ENCODE peak calls at places on chromosomes 16 and 17, in nine cellular contexts. A is choroid plexus epithelial cell, X is RWPE1, Y is MM.1S, S is fibroblast of lung, G is fibroblast of mammary gland, V is Calu3, W is HFFc6, B is H1. M is an unnamed sample.

GRCh38 chr17:3566551-3566950 is 8.9 kb upstream of the TRPV3 start:
- DNase-seq in A (no peak), X (no peak), Y (no peak), S (no peak), G (no peak), V (no peak), W (no peak), B (no peak), M (no peak)

GRCh38 chr16:53745753-53746258 is 41.9 kb downstream of the FTO start:
- DNase-seq in A (no peak), X (peak), Y (no peak), S (peak), G (peak), V (peak), W (peak), B (no peak), M (no peak)

GRCh38 chr17:76469076-76469990 is 1.9 kb downstream of the AANAT start:
- DNase-seq in A (no peak), X (no peak), Y (no peak), S (no peak), G (no peak), V (no peak), W (no peak), B (no peak), M (no peak)

GRCh38 chr16:24520983-24521382 is 18.4 kb upstream of the RBBP6 start:
- DNase-seq in A (no peak), X (no peak), Y (no peak), S (no peak), G (no peak), V (no peak), W (no peak), B (no peak), M (no peak)

GRCh38 chr16:17590711-17591654 is 120.2 kb upstream of the XYLT1 start:
- DNase-seq in A (no peak), X (no peak), Y (no peak), S (no peak), G (peak), V (no peak), W (peak), B (no peak), M (no peak)

GRCh38 chr17:30323895-30324319 is 9.9 kb downstream of the TMIGD1 start:
- DNase-seq in A (peak), X (peak), Y (no peak), S (peak), G (peak), V (peak), W (no peak), B (no peak), M (no peak)

GRCh38 chr16:85567101-85567866 is 45.8 kb upstream of the GSE1 start:
- DNase-seq in A (no peak), X (no peak), Y (no peak), S (no peak), G (no peak), V (no peak), W (no peak), B (no peak), M (no peak)

GRCh38 chr16:84486551-84487235 is 17.8 kb downstream of the MEAK7 start:
- DNase-seq in A (no peak), X (no peak), Y (no peak), S (no peak), G (no peak), V (no peak), W (no peak), B (no peak), M (no peak)

GRCh38 chr16:46765050-46765449 is 16.9 kb upstream of the MYLK3 start:
- DNase-seq in A (peak), X (no peak), Y (no peak), S (peak), G (peak), V (no peak), W (peak), B (no peak), M (no peak)

GRCh38 chr17:57461082-57461481 is 204.8 kb downstream of the MSI2 start:
- DNase-seq in A (no peak), X (no peak), Y (no peak), S (no peak), G (peak), V (no peak), W (peak), B (no peak), M (no peak)

GRCh38 chr17:64103751-64104364 is 26.1 kb downstream of the ERN1 start:
- DNase-seq in A (peak), X (no peak), Y (peak), S (no peak), G (peak), V (peak), W (peak), B (no peak), M (no peak)

GRCh38 chr16:85553436-85554113 is 59.5 kb upstream of the GSE1 start:
- DNase-seq in A (peak), X (peak), Y (peak), S (peak), G (peak), V (peak), W (no peak), B (no peak), M (no peak)

GRCh38 chr17:49471089-49471683 is 23.9 kb upstream of the NGFR start:
- DNase-seq in A (peak), X (no peak), Y (no peak), S (no peak), G (no peak), V (no peak), W (no peak), B (no peak), M (no peak)

GRCh38 chr17:77693301-77693700 is 265.2 kb upstream of the TNRC6C start:
- DNase-seq in A (no peak), X (no peak), Y (no peak), S (no peak), G (no peak), V (no peak), W (no peak), B (no peak), M (no peak)

GRCh38 chr17:78324391-78325075 is 35.3 kb downstream of the SOCS3 start:
- DNase-seq in A (peak), X (no peak), Y (no peak), S (peak), G (peak), V (no peak), W (peak), B (no peak), M (peak)

GRCh38 chr17:60640503-60640902 is 37.1 kb upstream of the BCAS3 start:
- DNase-seq in A (peak), X (no peak), Y (no peak), S (peak), G (peak), V (no peak), W (peak), B (no peak), M (no peak)
- TF ChIP-seq CTCF in A (peak), X (peak), Y (peak), S (peak), G (peak), V (no peak), W (peak), B (no peak), M (peak)

GRCh38 chr16:82002831-82003230 is 8.4 kb downstream of the SDR42E1 start:
- DNase-seq in A (no peak), X (no peak), Y (no peak), S (no peak), G (no peak), V (no peak), W (no peak), B (no peak), M (no peak)

GRCh38 chr16:81997738-81998137 is 13.5 kb downstream of the SDR42E1 start:
- DNase-seq in A (peak), X (peak), Y (no peak), S (peak), G (peak), V (peak), W (peak), B (no peak), M (no peak)

GRCh38 chr16:81994485-81994884 is 16.8 kb downstream of the SDR42E1 start:
- DNase-seq in A (no peak), X (no peak), Y (no peak), S (no peak), G (no peak), V (no peak), W (no peak), B (no peak), M (no peak)

GRCh38 chr16:81995651-81996050 is 15.6 kb downstream of the SDR42E1 start:
- DNase-seq in A (no peak), X (no peak), Y (no peak), S (no peak), G (no peak), V (no peak), W (no peak), B (no peak), M (no peak)

DNA sequence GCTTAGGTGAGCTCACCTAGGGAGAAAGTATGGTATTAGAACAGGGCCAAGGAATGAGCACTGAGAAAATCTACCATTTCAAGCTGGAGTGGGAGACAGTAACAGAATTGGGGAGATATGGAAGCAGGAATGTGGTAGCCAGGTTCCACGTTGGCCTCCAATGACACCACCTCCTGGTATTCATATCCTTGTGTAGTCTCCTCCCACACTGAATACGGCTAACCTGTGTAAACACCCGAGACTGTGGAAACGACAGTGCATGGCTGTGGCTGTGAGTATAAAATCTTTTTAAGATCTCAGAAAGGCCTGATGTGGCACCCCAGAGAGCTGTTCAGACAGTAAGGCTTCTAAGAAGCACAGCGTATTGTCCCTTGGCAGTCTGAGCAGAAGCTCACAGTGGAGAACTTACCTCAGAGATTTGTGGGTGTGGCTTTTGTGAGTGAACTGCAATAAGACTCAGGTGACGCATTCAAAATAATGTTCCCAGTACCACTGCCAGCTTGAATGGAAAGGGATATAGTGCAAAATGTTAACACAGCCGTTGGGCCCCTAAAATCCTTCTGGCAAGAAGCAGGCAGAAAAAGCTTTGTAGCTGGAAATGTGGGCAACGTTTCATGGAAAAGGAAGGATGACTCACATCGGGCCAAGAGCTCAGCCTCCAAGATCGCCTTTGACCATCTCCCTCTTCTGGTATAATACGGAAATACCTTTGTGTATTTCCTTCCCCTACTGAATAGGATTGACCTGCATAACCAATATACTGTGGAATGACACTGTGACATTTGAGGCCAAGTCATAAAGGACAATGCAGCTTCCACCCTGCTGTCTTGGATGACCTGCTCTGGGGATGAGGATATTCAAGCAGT is 14.4 kb downstream of the SDR42E1 start:
- DNase-seq in A (peak), X (peak), Y (no peak), S (peak), G (peak), V (peak), W (peak), B (no peak), M (peak)
- TF ChIP-seq CTCF in A (peak), X (peak), Y (no peak), S (peak), G (peak), V (peak), W (peak), B (no peak), M (peak)

GRCh38 chr16:60225541-60225940 is 1491.4 kb upstream of the GOT2 start:
- DNase-seq in A (no peak), X (no peak), Y (no peak), S (no peak), G (no peak), V (no peak), W (no peak), B (no peak), M (no peak)
- TF ChIP-seq CTCF in A (no peak), X (no peak), Y (no peak), S (no peak), G (no peak), V (no peak), W (no peak), B (no peak), M (no peak)

GRCh38 chr17:74211929-74212261 is 1.5 kb upstream of the TTYH2 start:
- DNase-seq in A (peak), X (no peak), Y (no peak), S (peak), G (peak), V (no peak), W (no peak), B (no peak), M (no peak)

GRCh38 chr17:74214642-74215331 is 1.4 kb downstream of the TTYH2 start:
- DNase-seq in A (no peak), X (no peak), Y (no peak), S (no peak), G (no peak), V (no peak), W (no peak), B (no peak), M (no peak)

GRCh38 chr17:74212262-74212912 is 984 bp upstream of the TTYH2 start:
- DNase-seq in A (no peak), X (peak), Y (no peak), S (peak), G (peak), V (no peak), W (no peak), B (no peak), M (no peak)

GRCh38 chr17:74213897-74214386 is 571 bp downstream of the TTYH2 start:
- DNase-seq in A (no peak), X (no peak), Y (no peak), S (no peak), G (no peak), V (no peak), W (no peak), B (no peak), M (no peak)

GRCh38 chr17:74212913-74213791 is at the start of gene TTYH2:
- DNase-seq in A (peak), X (peak), Y (peak), S (peak), G (peak), V (peak), W (peak), B (no peak), M (peak)
- TF ChIP-seq CTCF in A (peak), X (peak), Y (peak), S (peak), G (peak), V (no peak), W (peak), B (peak), M (peak)

GRCh38 chr17:27303734-27304133 is 9.8 kb downstream of the WSB1 start:
- DNase-seq in A (no peak), X (no peak), Y (no peak), S (no peak), G (no peak), V (no peak), W (no peak), B (no peak), M (no peak)
- TF ChIP-seq CTCF in A (no peak), X (no peak), Y (no peak), S (no peak), G (no peak), V (no peak), W (no peak), B (no peak), M (no peak)

DNA sequence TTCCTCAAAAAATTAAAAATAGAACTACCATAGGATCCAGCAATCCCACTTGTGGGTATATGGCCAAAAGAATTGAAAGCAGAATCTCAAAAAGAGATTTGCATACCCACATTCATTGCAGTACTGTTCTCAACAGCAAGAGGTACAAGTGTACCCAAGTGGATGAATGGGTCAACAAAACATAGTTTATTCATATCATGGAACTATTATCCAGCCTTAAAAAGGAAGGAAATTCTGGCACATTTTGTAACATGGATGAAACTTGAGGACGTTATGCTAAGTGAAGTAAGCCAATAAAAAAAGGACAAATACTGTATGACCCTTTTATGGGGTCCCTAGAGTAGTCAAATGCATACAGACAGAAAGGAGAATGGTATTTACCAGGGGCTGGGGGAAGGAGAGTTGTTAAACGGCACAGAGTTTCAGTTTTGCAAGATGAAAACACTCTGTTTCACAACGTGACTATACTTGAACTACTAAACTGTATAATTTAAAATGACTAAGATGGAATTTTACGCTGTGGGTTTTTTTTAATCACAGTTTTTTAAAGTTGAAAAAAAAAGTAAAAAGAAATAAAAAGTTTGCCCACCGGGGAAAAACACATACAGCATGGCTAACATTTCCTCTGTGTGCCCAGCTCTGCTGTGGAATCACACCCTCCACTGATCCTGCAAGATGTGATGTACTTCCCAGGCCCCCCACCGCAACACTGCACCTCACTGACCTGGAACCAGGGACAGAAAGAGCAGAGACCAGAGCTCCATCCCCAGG is 6.1 kb downstream of the TVP23A start:
- DNase-seq in A (no peak), X (no peak), Y (peak), S (no peak), G (no peak), V (no peak), W (no peak), B (no peak), M (no peak)
- TF ChIP-seq CTCF in A (no peak), X (no peak), Y (peak), S (no peak), G (no peak), V (no peak), W (no peak), B (no peak), M (no peak)

GRCh38 chr16:68592466-68593337 is 52.4 kb upstream of the CDH3 start:
- DNase-seq in A (peak), X (peak), Y (no peak), S (no peak), G (peak), V (no peak), W (no peak), B (no peak), M (no peak)
- TF ChIP-seq CTCF in A (peak), X (no peak), Y (peak), S (no peak), G (peak), V (no peak), W (peak), B (no peak), M (peak)

DNA sequence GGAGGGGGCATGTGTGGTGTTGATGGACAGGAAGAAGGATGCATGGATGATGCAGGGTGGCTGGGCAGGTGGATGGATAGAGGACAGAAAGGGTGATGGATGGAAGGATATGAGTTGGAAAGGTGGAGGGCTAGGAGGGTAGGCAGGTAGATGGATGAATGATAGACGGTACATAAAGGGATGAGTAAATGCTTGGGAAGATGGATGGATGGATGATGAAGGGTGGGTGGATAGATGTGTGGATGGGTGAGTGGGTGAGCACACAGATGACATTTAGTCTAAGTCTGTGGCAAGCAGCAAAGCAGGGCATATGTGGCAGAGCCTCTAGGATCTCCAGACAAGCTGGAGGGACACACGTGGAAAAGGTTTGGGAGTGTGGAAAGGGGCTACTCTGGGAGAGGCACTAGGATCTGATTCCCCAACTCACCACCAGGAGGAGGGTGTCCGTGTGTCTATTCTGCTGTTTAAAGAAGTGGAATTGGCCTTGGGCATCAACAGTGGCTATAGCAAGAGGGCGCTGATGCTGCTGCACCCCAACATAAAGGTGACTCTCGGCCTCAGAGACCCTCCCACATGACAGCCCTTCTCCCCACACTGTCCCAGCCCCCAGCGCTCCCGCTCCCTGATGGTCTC is 8.2 kb downstream of the PLD2 start:
- DNase-seq in A (peak), X (no peak), Y (no peak), S (no peak), G (no peak), V (no peak), W (peak), B (no peak), M (no peak)
- TF ChIP-seq CTCF in A (peak), X (no peak), Y (no peak), S (no peak), G (no peak), V (no peak), W (peak), B (peak), M (peak)

DNA sequence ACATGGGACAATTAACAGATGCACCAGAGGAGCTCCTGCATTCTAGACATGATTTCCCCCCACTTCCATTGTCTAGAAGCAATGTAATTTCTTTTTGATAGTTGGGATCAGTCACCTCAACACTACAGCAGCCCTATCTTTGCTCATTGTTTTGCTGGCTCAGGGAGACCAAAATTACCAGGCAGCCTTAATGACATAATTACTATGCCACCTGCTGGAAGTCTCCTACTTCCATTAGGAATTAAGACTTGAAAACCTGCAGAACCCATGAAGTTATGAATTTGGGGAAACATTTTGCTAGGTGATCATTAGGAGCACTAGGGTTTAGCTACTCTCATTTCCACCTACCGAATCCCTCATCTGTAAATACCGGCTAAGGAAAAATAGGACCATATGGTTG is 312.0 kb upstream of the CA10 start:
- DNase-seq in A (no peak), X (no peak), Y (no peak), S (no peak), G (no peak), V (no peak), W (no peak), B (no peak), M (no peak)
- TF ChIP-seq CTCF in A (no peak), X (no peak), Y (no peak), S (no peak), G (no peak), V (no peak), W (no peak), B (no peak), M (no peak)